ENCODE peak calls at places on chromosomes 4 and X, in four cellular contexts. H is HT1080, S is fibroblast of mammary gland, K is T-cell. G is an unnamed sample.

GRCh38 chrX:11619426-11619825 is 46.3 kb downstream of the ARHGAP6 start:
- DNase-seq in H (no peak), S (peak), K (no peak), G (peak)

GRCh38 chrX:74422029-74422352 is 698 bp downstream of the SLC16A2 start:
- DNase-seq in H (no peak), S (no peak), K (no peak), G (no peak)

GRCh38 chr4:70473691-70474090 is 1.7 kb downstream of the MUC7 start:
- DNase-seq in H (no peak), S (no peak), K (no peak), G (no peak)

GRCh38 chrX:50003927-50004326 is 81.5 kb downstream of the CLCN5 start:
- DNase-seq in H (no peak), S (no peak), K (no peak), G (no peak)

GRCh38 chr4:53788011-53788410 is 196.7 kb upstream of the LNX1 start:
- DNase-seq in H (no peak), S (no peak), K (no peak), G (no peak)

GRCh38 chr4:183758006-183758734 is 99.1 kb downstream of the TRAPPC11 start:
- DNase-seq in H (no peak), S (peak), K (no peak), G (no peak)

GRCh38 chr4:76987685-76988084 is 38.1 kb downstream of the SEPTIN11 start:
- DNase-seq in H (no peak), S (no peak), K (no peak), G (no peak)

GRCh38 chr4:168677879-168678278 is 181.0 kb downstream of the PALLD start:
- DNase-seq in H (no peak), S (no peak), K (no peak), G (no peak)

GRCh38 chr4:93710847-93711430 is 117.6 kb upstream of the ATOH1 start:
- DNase-seq in H (no peak), S (no peak), K (no peak), G (no peak)

GRCh38 chr4:104901438-104901837 is 245.2 kb upstream of the TET2 start:
- DNase-seq in H (no peak), S (no peak), K (no peak), G (no peak)

GRCh38 chr4:145716661-145717200 is 36.8 kb downstream of the C4orf51 start:
- DNase-seq in H (no peak), S (no peak), K (no peak), G (no peak)

GRCh38 chr4:176444741-176445140 is 125.0 kb downstream of the SPCS3 start:
- DNase-seq in H (peak), S (peak), K (no peak), G (peak)

GRCh38 chr4:100736651-100737450 is 219.0 kb upstream of the EMCN start:
- DNase-seq in H (peak), S (peak), K (no peak), G (peak)